ENCODE peak calls at places on chromosomes 7 and 10, in four cellular contexts. J is activated CD4-positive, alpha-beta T cell treated with anti-CD3 and anti-CD28 coated beads for 24 hours; H is CD8-positive, alpha-beta T cell; G is CD4-positive, CD25-positive, alpha-beta regulatory T cell. A is an unnamed sample.

GRCh38 chr7:101631224-101631714 is 2.2 kb upstream of the MYL10 start:
- DNase-seq in J (no peak), H (no peak), G (no peak), A (no peak)

GRCh38 chr10:104333728-104334373 is 4.4 kb downstream of the ITPRIP start:
- DNase-seq in J (no peak), H (no peak), G (no peak), A (no peak)

GRCh38 chr10:14712991-14713422 is 61.7 kb downstream of the FAM107B start:
- DNase-seq in J (no peak), H (no peak), G (no peak), A (no peak)

GRCh38 chr10:120738658-120739057 is 112.5 kb upstream of the WDR11 start:
- DNase-seq in J (no peak), H (no peak), G (no peak), A (no peak)

GRCh38 chr7:143381427-143382125 is 431 bp downstream of the ZYX start:
- DNase-seq in J (no peak), H (no peak), G (peak), A (no peak)

GRCh38 chr7:4080013-4080412 is 602.1 kb upstream of the FOXK1 start:
- DNase-seq in J (no peak), H (no peak), G (no peak), A (no peak)

GRCh38 chr7:102426268-102427031 is 6.9 kb upstream of the ORAI2 start:
- DNase-seq in J (peak), H (peak), G (peak), A (peak)

GRCh38 chr10:35642023-35642792 is at the start of gene FZD8:
- DNase-seq in J (peak), H (peak), G (peak), A (peak)

GRCh38 chr10:28125701-28126100 is 126.8 kb upstream of the ODAD2 start:
- DNase-seq in J (no peak), H (no peak), G (no peak), A (no peak)

GRCh38 chr10:23864631-23865147 is 344.2 kb upstream of the KIAA1217 start:
- DNase-seq in J (no peak), H (no peak), G (no peak), A (no peak)

GRCh38 chr7:12297709-12298108 is 86.6 kb downstream of the TMEM106B start:
- DNase-seq in J (no peak), H (no peak), G (no peak), A (no peak)

GRCh38 chr10:49365275-49365674 is 30.6 kb downstream of the DRGX start:
- DNase-seq in J (no peak), H (no peak), G (no peak), A (no peak)

GRCh38 chr7:27677912-27678612 is 15.4 kb upstream of the HIBADH start:
- DNase-seq in J (no peak), H (no peak), G (no peak), A (no peak)

GRCh38 chr10:59181668-59182067 is 5.2 kb downstream of the PHYHIPL start:
- DNase-seq in J (no peak), H (no peak), G (no peak), A (peak)

GRCh38 chr10:68151453-68151852 is 42.2 kb downstream of the MYPN start:
- DNase-seq in J (no peak), H (no peak), G (no peak), A (no peak)

GRCh38 chr10:3452234-3452633 is 279.7 kb upstream of the PITRM1 start:
- DNase-seq in J (no peak), H (no peak), G (peak), A (no peak)

GRCh38 chr7:155543011-155543881 is 3.1 kb downstream of the CNPY1 start:
- DNase-seq in J (no peak), H (no peak), G (no peak), A (no peak)

GRCh38 chr10:11874568-11875182 is 51.5 kb downstream of the PROSER2 start:
- DNase-seq in J (peak), H (peak), G (peak), A (no peak)

GRCh38 chr10:5293691-5294550 is 70.8 kb upstream of the UCN3 start:
- DNase-seq in J (peak), H (peak), G (peak), A (peak)

GRCh38 chr7:112449353-112449752 is 907 bp upstream of the IFRD1 start:
- DNase-seq in J (no peak), H (peak), G (peak), A (peak)

GRCh38 chr7:100974021-100974420 is 4.7 kb downstream of the MUC12 start:
- DNase-seq in J (no peak), H (no peak), G (no peak), A (no peak)

GRCh38 chr10:11325817-11326216 is 285.6 kb downstream of the USP6NL start:
- DNase-seq in J (no peak), H (no peak), G (no peak), A (no peak)

GRCh38 chr10:80504158-80504811 is 33.4 kb upstream of the SH2D4B start:
- DNase-seq in J (no peak), H (no peak), G (no peak), A (no peak)

GRCh38 chr7:91034459-91035368 is 229.5 kb upstream of the FZD1 start:
- DNase-seq in J (no peak), H (no peak), G (peak), A (peak)

GRCh38 chr7:22364910-22365309 is 8.0 kb upstream of the RAPGEF5 start:
- DNase-seq in J (no peak), H (no peak), G (no peak), A (no peak)

GRCh38 chr7:135774284-135774683 is 25.7 kb upstream of the FAM180A start:
- DNase-seq in J (no peak), H (no peak), G (no peak), A (no peak)

GRCh38 chr7:79272938-79273337 is 180.5 kb downstream of the MAGI2 start:
- DNase-seq in J (no peak), H (no peak), G (no peak), A (no peak)

GRCh38 chr10:131870831-131871672 is 29.8 kb upstream of the PPP2R2D start:
- DNase-seq in J (no peak), H (no peak), G (no peak), A (no peak)

GRCh38 chr7:80581472-80581871 is 57.0 kb upstream of the CD36 start:
- DNase-seq in J (no peak), H (no peak), G (no peak), A (no peak)

GRCh38 chr7:15720849-15721471 is 34.5 kb upstream of the MEOX2 start:
- DNase-seq in J (no peak), H (no peak), G (peak), A (peak)

GRCh38 chr7:45711161-45711490 is 137.0 kb downstream of the ADCY1 start:
- DNase-seq in J (no peak), H (no peak), G (no peak), A (no peak)

GRCh38 chr10:104441601-104442000 is 88.0 kb downstream of the CFAP58 start:
- DNase-seq in J (no peak), H (no peak), G (no peak), A (no peak)

GRCh38 chr7:103718482-103719415 is 270.7 kb downstream of the RELN start:
- DNase-seq in J (no peak), H (no peak), G (no peak), A (no peak)

GRCh38 chr10:46536171-46536570 is 20.3 kb downstream of the GPRIN2 start:
- DNase-seq in J (no peak), H (no peak), G (no peak), A (no peak)

GRCh38 chr10:119401671-119402395 is 140.7 kb downstream of the RGS10 start:
- DNase-seq in J (no peak), H (no peak), G (no peak), A (no peak)

GRCh38 chr7:42735081-42735480 is 176.8 kb downstream of the C7orf25 start:
- DNase-seq in J (no peak), H (no peak), G (no peak), A (no peak)

GRCh38 chr10:6924166-6924565 is 344.1 kb upstream of the PRKCQ start:
- DNase-seq in J (no peak), H (no peak), G (no peak), A (no peak)

GRCh38 chr7:127741764-127742375 is 89.9 kb downstream of the SND1 start:
- DNase-seq in J (no peak), H (no peak), G (no peak), A (no peak)